ENCODE peak calls at places on chromosomes 12 and 14, in nine cellular contexts. N, B, K, P, S, J, Z, W and D are unnamed samples.

GRCh38 chr12:53344824-53345485 is 8.8 kb upstream of the SP7 start:
- DNase-seq in N (peak), B (peak), K (peak), P (peak), S (peak), J (peak), Z (peak), W (peak), D (peak)

GRCh38 chr12:76153616-76154015 is 69.1 kb upstream of the NAP1L1 start:
- DNase-seq in N (no peak), B (no peak), K (no peak), P (no peak), S (no peak), J (peak), Z (no peak), W (no peak), D (no peak)

GRCh38 chr12:46082473-46082872 is 92.1 kb upstream of the SCAF11 start:
- DNase-seq in N (no peak), B (no peak), K (no peak), P (no peak), S (no peak), J (peak), Z (no peak), W (no peak), D (no peak)

GRCh38 chr12:14777271-14777670 is 26.0 kb downstream of the WBP11 start:
- DNase-seq in N (no peak), B (peak), K (no peak), P (no peak), S (no peak), J (peak), Z (peak), W (no peak), D (no peak)

GRCh38 chr12:47767197-47767724 is 5.8 kb upstream of the SLC48A1 start:
- DNase-seq in N (no peak), B (peak), K (no peak), P (no peak), S (peak), J (peak), Z (peak), W (peak), D (no peak)

GRCh38 chr14:92586001-92586947 is 72.7 kb downstream of the RIN3 start:
- DNase-seq in N (peak), B (peak), K (peak), P (no peak), S (no peak), J (no peak), Z (peak), W (peak), D (peak)

GRCh38 chr12:47268501-47269459 is 189.0 kb upstream of the AMIGO2 start:
- DNase-seq in N (no peak), B (peak), K (no peak), P (no peak), S (no peak), J (peak), Z (no peak), W (no peak), D (no peak)

GRCh38 chr12:52256165-52256935 is 18.1 kb upstream of the KRT86 start:
- DNase-seq in N (no peak), B (peak), K (no peak), P (no peak), S (no peak), J (no peak), Z (no peak), W (no peak), D (no peak)

GRCh38 chr12:966715-967114 is 17.2 kb upstream of the RAD52 start:
- DNase-seq in N (no peak), B (no peak), K (no peak), P (no peak), S (no peak), J (no peak), Z (no peak), W (no peak), D (no peak)

GRCh38 chr12:72315858-72316257 is 43.7 kb downstream of the TRHDE start:
- DNase-seq in N (no peak), B (no peak), K (no peak), P (no peak), S (no peak), J (no peak), Z (no peak), W (no peak), D (no peak)

GRCh38 chr12:30945443-30946164 is 19.1 kb downstream of the TSPAN11 start:
- DNase-seq in N (no peak), B (no peak), K (no peak), P (no peak), S (no peak), J (no peak), Z (peak), W (no peak), D (no peak)

GRCh38 chr12:13811061-13811460 is 170.3 kb downstream of the GRIN2B start:
- DNase-seq in N (no peak), B (peak), K (no peak), P (no peak), S (no peak), J (peak), Z (no peak), W (no peak), D (peak)

GRCh38 chr12:54970741-54971140 is 13.8 kb downstream of the TESPA1 start:
- DNase-seq in N (no peak), B (no peak), K (no peak), P (no peak), S (no peak), J (no peak), Z (no peak), W (no peak), D (no peak)

GRCh38 chr14:68511727-68512047 is 281.2 kb downstream of the ZFP36L1 start:
- DNase-seq in N (no peak), B (no peak), K (no peak), P (no peak), S (no peak), J (no peak), Z (no peak), W (no peak), D (no peak)

GRCh38 chr14:96380735-96381134 is 11.2 kb upstream of the AK7 start:
- DNase-seq in N (no peak), B (no peak), K (no peak), P (no peak), S (no peak), J (no peak), Z (no peak), W (no peak), D (no peak)

GRCh38 chr12:62537544-62537943 is 70.9 kb downstream of the MON2 start:
- DNase-seq in N (peak), B (peak), K (peak), P (no peak), S (no peak), J (peak), Z (peak), W (no peak), D (peak)

GRCh38 chr12:53995311-53996187 is 4.4 kb upstream of the HOXC9 start:
- DNase-seq in N (peak), B (peak), K (no peak), P (no peak), S (no peak), J (no peak), Z (no peak), W (no peak), D (peak)

GRCh38 chr14:60346706-60347105 is 97.7 kb downstream of the PPM1A start:
- DNase-seq in N (no peak), B (peak), K (no peak), P (no peak), S (no peak), J (peak), Z (no peak), W (no peak), D (no peak)

GRCh38 chr12:4272014-4272975 is 1.3 kb upstream of the CCND2 start:
- DNase-seq in N (peak), B (no peak), K (no peak), P (peak), S (peak), J (peak), Z (peak), W (peak), D (peak)

GRCh38 chr14:105857223-105857815 is 330.9 kb downstream of the TMEM121 start:
- DNase-seq in N (no peak), B (no peak), K (no peak), P (no peak), S (peak), J (no peak), Z (no peak), W (peak), D (no peak)

GRCh38 chr12:128178971-128179370 is 88.0 kb upstream of the TMEM132C start:
- DNase-seq in N (no peak), B (peak), K (peak), P (no peak), S (no peak), J (peak), Z (no peak), W (no peak), D (peak)

GRCh38 chr14:52153939-52154338 is 85.1 kb upstream of the NID2 start:
- DNase-seq in N (no peak), B (no peak), K (no peak), P (no peak), S (no peak), J (no peak), Z (no peak), W (no peak), D (no peak)

GRCh38 chr12:106942775-106943174 is 12.9 kb upstream of the TMEM263 start:
- DNase-seq in N (no peak), B (no peak), K (no peak), P (no peak), S (no peak), J (no peak), Z (no peak), W (no peak), D (no peak)

GRCh38 chr12:49702676-49703228 is 4.5 kb downstream of the FMNL3 start:
- DNase-seq in N (no peak), B (no peak), K (no peak), P (no peak), S (no peak), J (no peak), Z (no peak), W (no peak), D (no peak)

GRCh38 chr12:54601841-54602240 is 13.4 kb upstream of the PPP1R1A start:
- DNase-seq in N (no peak), B (peak), K (peak), P (no peak), S (no peak), J (peak), Z (peak), W (no peak), D (peak)

GRCh38 chr12:17511369-17511768 is 578.6 kb downstream of the RERGL start:
- DNase-seq in N (no peak), B (peak), K (no peak), P (no peak), S (no peak), J (no peak), Z (no peak), W (no peak), D (no peak)